ENCODE peak calls at places on chromosome 1, in eight cellular contexts. S, A, M, O, N, G, Z and U are unnamed samples.

GRCh38 chr1:47415728-47416318 is at the start of gene FOXE3:
- ATAC-seq in S (no peak), A (no peak), M (no peak), O (no peak), N (no peak), G (no peak), Z (no peak), U (no peak)

GRCh38 chr1:22694172-22694571 is 16.5 kb upstream of the EPHB2 start:
- ATAC-seq in S (no peak), A (no peak), M (no peak), O (no peak), N (no peak), G (no peak), Z (no peak), U (no peak)

GRCh38 chr1:245673920-245674414 is 519.2 kb downstream of the KIF26B start:
- ATAC-seq in S (no peak), A (no peak), M (no peak), O (no peak), N (no peak), G (peak), Z (no peak), U (no peak)

GRCh38 chr1:202987255-202987654 is 19.9 kb upstream of the TMEM183A start:
- ATAC-seq in S (no peak), A (no peak), M (no peak), O (no peak), N (no peak), G (no peak), Z (no peak), U (no peak)

GRCh38 chr1:203789966-203790365 is 5.5 kb upstream of the ZBED6 start:
- ATAC-seq in S (no peak), A (no peak), M (no peak), O (no peak), N (no peak), G (no peak), Z (no peak), U (no peak)

GRCh38 chr1:15696956-15697521 is 12.9 kb downstream of the PLEKHM2 start:
- ATAC-seq in S (peak), A (no peak), M (peak), O (peak), N (peak), G (peak), Z (peak), U (peak)

GRCh38 chr1:247322437-247322836 is 9.2 kb downstream of the ZNF496 start:
- ATAC-seq in S (no peak), A (no peak), M (no peak), O (peak), N (no peak), G (peak), Z (no peak), U (peak)

GRCh38 chr1:155052412-155053400 is 1.6 kb downstream of the ADAM15 start:
- ATAC-seq in S (peak), A (no peak), M (no peak), O (peak), N (no peak), G (no peak), Z (no peak), U (peak)

GRCh38 chr1:190179817-190180216 is 297.8 kb downstream of the BRINP3 start:
- ATAC-seq in S (no peak), A (no peak), M (no peak), O (no peak), N (no peak), G (no peak), Z (no peak), U (no peak)